ENCODE peak calls at places on chromosomes 11 and 22, in four cellular contexts. One of them, this sample, is unnamed.

GRCh38 chr22:37741312-37741795 is 44.5 kb downstream of the TRIOBP start:
- DNase-seq in left lung: peak; percentile 88
- DNase-seq in dorsolateral prefrontal cortex: no peak
- DNase-seq in K562: no peak
- DNase-seq in this sample: peak; percentile 85

GRCh38 chr22:40176921-40177737 is 596 bp upstream of the TNRC6B start:
- DNase-seq in left lung: peak; percentile 47
- DNase-seq in dorsolateral prefrontal cortex: no peak
- DNase-seq in K562: peak; percentile 60
- DNase-seq in this sample: no peak

GRCh38 chr11:71342951-71343827 is 90.8 kb upstream of the SHANK2 start:
- DNase-seq in left lung: no peak
- DNase-seq in dorsolateral prefrontal cortex: no peak
- DNase-seq in K562: peak; percentile 67
- DNase-seq in this sample: peak; percentile 73

GRCh38 chr11:61133956-61134662 is 27.1 kb downstream of the VPS37C start:
- DNase-seq in left lung: no peak
- DNase-seq in dorsolateral prefrontal cortex: no peak
- DNase-seq in K562: no peak
- DNase-seq in this sample: peak; percentile 56

GRCh38 chr11:76206327-76207081 is at the start of gene WNT11:
- DNase-seq in left lung: no peak
- DNase-seq in dorsolateral prefrontal cortex: no peak
- DNase-seq in K562: peak; percentile 83
- DNase-seq in this sample: peak; percentile 81

GRCh38 chr22:19937616-19938473 is 3.7 kb upstream of the COMT start:
- DNase-seq in left lung: peak; percentile 57
- DNase-seq in dorsolateral prefrontal cortex: no peak
- DNase-seq in K562: no peak
- DNase-seq in this sample: peak; percentile 64

GRCh38 chr11:73233211-73233610 is 15.1 kb downstream of the P2RY2 start:
- DNase-seq in left lung: peak; percentile 18
- DNase-seq in dorsolateral prefrontal cortex: no peak
- DNase-seq in K562: no peak
- DNase-seq in this sample: peak; percentile 13

GRCh38 chr11:76592961-76593360 is 77.6 kb downstream of the LRRC32 start:
- DNase-seq in left lung: no peak
- DNase-seq in dorsolateral prefrontal cortex: no peak
- DNase-seq in K562: peak; percentile 1
- DNase-seq in this sample: no peak

GRCh38 chr11:125398475-125398874 is 97.6 kb downstream of the FEZ1 start:
- DNase-seq in left lung: no peak
- DNase-seq in dorsolateral prefrontal cortex: no peak
- DNase-seq in K562: no peak
- DNase-seq in this sample: no peak

GRCh38 chr22:19880786-19881569 is 26.3 kb upstream of the GNB1L start:
- DNase-seq in left lung: peak; percentile 53
- DNase-seq in dorsolateral prefrontal cortex: no peak
- DNase-seq in K562: no peak
- DNase-seq in this sample: peak; percentile 67

GRCh38 chr11:85884581-85885021 is 29.4 kb downstream of the CCDC83 start:
- DNase-seq in left lung: no peak
- DNase-seq in dorsolateral prefrontal cortex: no peak
- DNase-seq in K562: no peak
- DNase-seq in this sample: no peak

GRCh38 chr11:59822989-59823566 is 12.5 kb upstream of the MRPL16 start:
- DNase-seq in left lung: no peak
- DNase-seq in dorsolateral prefrontal cortex: no peak
- DNase-seq in K562: peak; percentile 62
- DNase-seq in this sample: no peak

GRCh38 chr22:35344956-35345690 is 35.8 kb upstream of the HMOX1 start:
- DNase-seq in left lung: no peak
- DNase-seq in dorsolateral prefrontal cortex: no peak
- DNase-seq in K562: no peak
- DNase-seq in this sample: no peak

GRCh38 chr11:46719048-46719542 is at the start of gene F2:
- DNase-seq in left lung: no peak
- DNase-seq in dorsolateral prefrontal cortex: no peak
- DNase-seq in K562: no peak
- DNase-seq in this sample: no peak

GRCh38 chr11:116066777-116067176 is 562.6 kb upstream of the CADM1 start:
- DNase-seq in left lung: no peak
- DNase-seq in dorsolateral prefrontal cortex: no peak
- DNase-seq in K562: no peak
- DNase-seq in this sample: no peak

GRCh38 chr11:45773271-45774022 is 31.5 kb upstream of the SLC35C1 start:
- DNase-seq in left lung: no peak
- DNase-seq in dorsolateral prefrontal cortex: no peak
- DNase-seq in K562: no peak
- DNase-seq in this sample: no peak

GRCh38 chr22:35887296-35887875 is 141.2 kb downstream of the RBFOX2 start:
- DNase-seq in left lung: no peak
- DNase-seq in dorsolateral prefrontal cortex: no peak
- DNase-seq in K562: no peak
- DNase-seq in this sample: no peak

GRCh38 chr11:65121447-65121864 is 478 bp downstream of the FAU start:
- DNase-seq in left lung: no peak
- DNase-seq in dorsolateral prefrontal cortex: no peak
- DNase-seq in K562: no peak
- DNase-seq in this sample: peak; percentile 72
- TF ChIP-seq CTCF in left lung: no peak
- TF ChIP-seq CTCF in dorsolateral prefrontal cortex: no peak
- TF ChIP-seq CTCF in K562: no peak
- TF ChIP-seq CTCF in this sample: no peak

DNA sequence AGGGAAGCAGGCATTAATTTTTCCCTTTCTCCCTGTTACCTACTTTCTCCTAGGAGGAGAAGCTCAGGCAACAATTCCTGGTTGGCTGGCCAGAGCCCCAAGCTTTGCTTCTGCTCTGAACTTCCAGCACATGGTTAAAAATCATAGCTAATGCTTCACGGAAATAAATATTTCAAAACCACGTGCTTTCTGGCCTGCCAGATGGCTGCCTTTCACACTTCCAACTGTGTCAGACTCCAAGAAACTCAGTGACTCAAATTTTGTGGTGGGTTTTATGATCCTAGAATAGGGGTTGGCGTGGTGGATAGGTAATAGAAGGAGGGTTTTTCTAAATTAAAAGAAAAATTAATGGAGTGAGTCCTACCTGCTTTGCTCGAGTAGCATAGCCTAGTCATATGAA is 58.5 kb downstream of the SC5D start:
- DNase-seq in left lung: no peak
- DNase-seq in dorsolateral prefrontal cortex: no peak
- DNase-seq in K562: no peak
- DNase-seq in this sample: no peak
- H3K27me3 ChIP-seq in left lung: no peaks in the 10 kb centered on the region
- H3K27me3 ChIP-seq in dorsolateral prefrontal cortex: no peaks in the 10 kb centered on the region
- H3K27me3 ChIP-seq in K562: peaks cover 11% of the 10 kb centered on the region
- H3K27me3 ChIP-seq in this sample: peaks cover 5% of the 10 kb centered on the region

GRCh38 chr22:27533105-27533504 is 268.5 kb downstream of the MN1 start:
- DNase-seq in left lung: no peak
- DNase-seq in dorsolateral prefrontal cortex: no peak
- DNase-seq in K562: no peak
- DNase-seq in this sample: no peak
- TF ChIP-seq CTCF in left lung: no peak
- TF ChIP-seq CTCF in dorsolateral prefrontal cortex: no peak
- TF ChIP-seq CTCF in K562: no peak
- TF ChIP-seq CTCF in this sample: no peak

GRCh38 chr11:27200779-27201453 is 160.3 kb downstream of the BBOX1 start:
- DNase-seq in left lung: no peak
- DNase-seq in dorsolateral prefrontal cortex: no peak
- DNase-seq in K562: no peak
- DNase-seq in this sample: no peak

GRCh38 chr11:27192184-27192583 is 151.6 kb downstream of the BBOX1 start:
- DNase-seq in left lung: no peak
- DNase-seq in dorsolateral prefrontal cortex: no peak
- DNase-seq in K562: no peak
- DNase-seq in this sample: no peak

GRCh38 chr11:27194976-27195375 is 154.4 kb downstream of the BBOX1 start:
- DNase-seq in left lung: no peak
- DNase-seq in dorsolateral prefrontal cortex: no peak
- DNase-seq in K562: no peak
- DNase-seq in this sample: no peak

GRCh38 chr11:27193434-27194225 is 153.0 kb downstream of the BBOX1 start:
- DNase-seq in left lung: no peak
- DNase-seq in dorsolateral prefrontal cortex: no peak
- DNase-seq in K562: peak; percentile 18
- DNase-seq in this sample: no peak

DNA sequence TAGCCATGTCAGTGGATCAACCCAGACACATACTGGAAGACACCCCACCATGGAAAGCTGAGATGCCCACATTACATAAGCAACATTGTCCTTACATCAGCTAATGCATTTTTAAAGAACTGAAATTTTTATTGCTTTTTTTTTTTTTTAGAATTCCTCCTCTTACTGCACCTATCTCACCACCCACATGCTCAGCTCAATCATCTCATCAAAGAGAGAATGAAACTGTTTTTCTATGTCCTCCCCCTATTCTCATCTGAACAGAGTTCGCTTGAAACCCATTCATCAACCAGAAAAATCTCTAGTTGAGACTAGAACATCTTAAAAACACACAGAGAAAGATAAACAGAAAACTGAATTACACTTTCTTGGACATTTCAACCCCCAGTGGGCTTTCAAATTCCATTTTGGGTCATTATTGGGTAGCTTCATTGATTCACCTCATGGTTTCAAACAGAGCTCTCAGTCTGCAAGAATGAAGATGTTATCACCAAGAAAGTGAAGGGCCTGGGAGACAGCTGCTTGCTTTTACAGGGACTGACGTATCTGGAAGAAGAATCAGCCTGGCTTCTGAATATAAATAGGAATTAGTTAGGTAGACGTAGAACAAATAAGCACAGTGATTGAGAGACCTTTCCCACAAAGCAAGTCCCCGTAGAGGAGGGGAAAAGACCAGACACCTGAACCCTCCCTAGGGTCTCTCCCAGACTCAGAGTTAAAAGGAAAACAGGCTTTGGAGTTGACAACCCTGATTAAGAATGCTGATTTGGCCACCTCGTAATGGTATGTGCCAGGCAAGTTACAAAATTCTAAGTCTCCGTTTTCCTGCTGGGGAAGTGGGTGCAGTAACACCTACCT is 155.7 kb downstream of the BBOX1 start:
- DNase-seq in left lung: no peak
- DNase-seq in dorsolateral prefrontal cortex: no peak
- DNase-seq in K562: no peak
- DNase-seq in this sample: no peak
- H3K27me3 ChIP-seq in left lung: peaks cover 9% of the 10 kb centered on the region
- H3K27me3 ChIP-seq in dorsolateral prefrontal cortex: no peaks in the 10 kb centered on the region
- H3K27me3 ChIP-seq in K562: no peaks in the 10 kb centered on the region
- H3K27me3 ChIP-seq in this sample: peaks cover 14% of the 10 kb centered on the region

DNA sequence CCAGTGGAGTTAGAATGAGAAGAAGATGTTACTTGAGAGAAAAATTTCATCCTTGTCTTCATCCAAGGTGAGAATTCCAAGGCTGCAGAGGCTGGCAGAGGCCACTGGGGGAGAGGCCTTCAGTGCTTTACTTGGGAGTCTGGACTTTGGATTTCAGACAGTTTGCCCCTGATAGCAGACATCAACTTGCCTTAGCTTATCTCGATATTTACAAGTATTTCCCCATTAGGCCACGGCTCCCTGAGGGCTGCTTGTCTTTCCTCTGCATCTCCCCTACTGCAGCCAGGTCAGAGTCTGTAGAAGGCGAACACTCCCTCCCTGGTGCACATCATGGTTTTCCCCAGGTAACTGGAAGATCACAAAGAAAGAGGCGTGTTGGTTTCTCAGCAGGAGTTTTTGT is 29.9 kb upstream of the BSX start:
- DNase-seq in left lung: no peak
- DNase-seq in dorsolateral prefrontal cortex: no peak
- DNase-seq in K562: no peak
- DNase-seq in this sample: no peak
- TF ChIP-seq CTCF in left lung: no peak
- TF ChIP-seq CTCF in dorsolateral prefrontal cortex: no peak
- TF ChIP-seq CTCF in K562: no peak
- TF ChIP-seq CTCF in this sample: no peak

DNA sequence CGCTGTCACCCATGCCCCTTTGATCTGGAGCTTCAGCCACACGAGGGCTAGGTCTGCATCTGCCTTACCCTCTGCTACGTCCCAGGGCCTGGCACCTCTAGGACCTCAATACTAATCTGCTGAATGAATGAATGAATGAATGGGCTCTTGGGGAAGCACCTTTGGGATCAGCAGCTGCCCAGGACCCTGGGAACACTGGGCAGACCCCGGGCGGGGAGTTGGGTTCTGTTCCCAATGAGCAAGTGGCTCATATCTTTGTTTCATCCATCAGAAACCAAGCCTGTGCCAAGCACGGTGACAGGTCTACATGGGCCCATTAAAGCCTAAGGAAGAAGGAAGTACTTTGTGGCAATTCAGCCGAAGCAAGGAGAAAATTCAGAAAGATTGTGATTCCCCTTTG is 41.5 kb upstream of the SHISAL1 start:
- DNase-seq in left lung: peak; percentile 21
- DNase-seq in dorsolateral prefrontal cortex: no peak
- DNase-seq in K562: no peak
- DNase-seq in this sample: peak; percentile 10
- H3K27me3 ChIP-seq in left lung: no peaks in the 10 kb centered on the region
- H3K27me3 ChIP-seq in dorsolateral prefrontal cortex: no peaks in the 10 kb centered on the region
- H3K27me3 ChIP-seq in K562: peaks cover 17% of the 10 kb centered on the region
- H3K27me3 ChIP-seq in this sample: no peaks in the 10 kb centered on the region

GRCh38 chr11:95923730-95924413 is at the start of gene MTMR2:
- DNase-seq in left lung: peak; percentile 84
- DNase-seq in dorsolateral prefrontal cortex: peak; percentile 80
- DNase-seq in K562: peak; percentile 81
- DNase-seq in this sample: peak; percentile 91
- TF ChIP-seq CTCF in left lung: no peak
- TF ChIP-seq CTCF in dorsolateral prefrontal cortex: peak; percentile 19
- TF ChIP-seq CTCF in K562: no peak
- TF ChIP-seq CTCF in this sample: no peak

DNA sequence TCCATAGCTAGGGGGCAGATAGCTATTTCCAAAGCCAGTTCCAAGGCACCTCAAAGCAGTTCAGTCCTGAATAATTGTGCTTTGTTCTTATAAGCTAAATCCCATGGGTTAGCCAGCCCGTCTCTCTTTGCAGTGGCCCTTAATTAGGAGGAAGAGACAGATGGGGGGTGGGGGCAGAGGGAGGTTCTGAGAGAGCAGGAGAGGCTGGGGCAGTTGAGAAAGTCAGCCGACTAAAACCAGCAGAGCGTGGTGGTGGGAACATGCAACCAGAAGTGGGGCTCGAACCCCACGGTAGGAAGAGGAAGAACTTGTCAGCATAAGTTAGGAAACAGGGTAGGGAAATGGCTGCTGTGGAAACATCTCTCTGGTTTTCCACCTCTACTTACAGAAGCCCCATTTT is 10.9 kb upstream of the SCN4B start:
- DNase-seq in left lung: no peak
- DNase-seq in dorsolateral prefrontal cortex: no peak
- DNase-seq in K562: no peak
- DNase-seq in this sample: no peak
- H3K27me3 ChIP-seq in left lung: no peaks in the 10 kb centered on the region
- H3K27me3 ChIP-seq in dorsolateral prefrontal cortex: no peaks in the 10 kb centered on the region
- H3K27me3 ChIP-seq in K562: peaks cover 83% of the 10 kb centered on the region
- H3K27me3 ChIP-seq in this sample: no peaks in the 10 kb centered on the region